ENCODE peak calls at places on chromosome 1, in four cellular contexts. One of them, this sample, is unnamed.

GRCh38 chr1:168942165-168942564 is 164.3 kb upstream of the ATP1B1 start:
- DNase-seq in HCT116: no peak
- DNase-seq in PC-9: no peak
- DNase-seq in stimulated activated CD8-positive, alpha-beta memory T cell treated with anti-CD3 and anti-CD28 coated beads, Interleukin-12 subunit alpha, Interleukin-12 subunit beta, amount 100 ng/mL, for 4 hours: no peak
- DNase-seq in this sample: no peak

GRCh38 chr1:219329606-219330005 is 155.9 kb downstream of the LYPLAL1 start:
- DNase-seq in HCT116: no peak
- DNase-seq in stimulated activated CD8-positive, alpha-beta memory T cell treated with anti-CD3 and anti-CD28 coated beads, Interleukin-12 subunit alpha, Interleukin-12 subunit beta, amount 100 ng/mL, for 4 hours: no peak
- DNase-seq in PC-9: no peak
- DNase-seq in this sample: no peak

GRCh38 chr1:108590947-108591346 is 31.0 kb downstream of the EEIG2 start:
- DNase-seq in PC-9: no peak
- DNase-seq in stimulated activated CD8-positive, alpha-beta memory T cell treated with anti-CD3 and anti-CD28 coated beads, Interleukin-12 subunit alpha, Interleukin-12 subunit beta, amount 100 ng/mL, for 4 hours: no peak
- DNase-seq in HCT116: no peak
- DNase-seq in this sample: no peak

GRCh38 chr1:86994061-86994460 is 79.6 kb downstream of the HS2ST1 start:
- DNase-seq in PC-9: no peak
- DNase-seq in stimulated activated CD8-positive, alpha-beta memory T cell treated with anti-CD3 and anti-CD28 coated beads, Interleukin-12 subunit alpha, Interleukin-12 subunit beta, amount 100 ng/mL, for 4 hours: no peak
- DNase-seq in HCT116: no peak
- DNase-seq in this sample: no peak

GRCh38 chr1:21278208-21278861 is 11.9 kb downstream of the ECE1 start:
- DNase-seq in HCT116: no peak
- DNase-seq in stimulated activated CD8-positive, alpha-beta memory T cell treated with anti-CD3 and anti-CD28 coated beads, Interleukin-12 subunit alpha, Interleukin-12 subunit beta, amount 100 ng/mL, for 4 hours: no peak
- DNase-seq in PC-9: no peak
- DNase-seq in this sample: no peak

GRCh38 chr1:206464456-206464964 is 5.8 kb upstream of the IKBKE start:
- DNase-seq in HCT116: no peak
- DNase-seq in PC-9: no peak
- DNase-seq in stimulated activated CD8-positive, alpha-beta memory T cell treated with anti-CD3 and anti-CD28 coated beads, Interleukin-12 subunit alpha, Interleukin-12 subunit beta, amount 100 ng/mL, for 4 hours: no peak
- DNase-seq in this sample: no peak

GRCh38 chr1:20250346-20250989 is 40.2 kb upstream of the VWA5B1 start:
- DNase-seq in HCT116: no peak
- DNase-seq in PC-9: peak
- DNase-seq in stimulated activated CD8-positive, alpha-beta memory T cell treated with anti-CD3 and anti-CD28 coated beads, Interleukin-12 subunit alpha, Interleukin-12 subunit beta, amount 100 ng/mL, for 4 hours: no peak
- DNase-seq in this sample: no peak

GRCh38 chr1:231069333-231069732 is 29.3 kb upstream of the FAM89A start:
- DNase-seq in PC-9: no peak
- DNase-seq in HCT116: no peak
- DNase-seq in stimulated activated CD8-positive, alpha-beta memory T cell treated with anti-CD3 and anti-CD28 coated beads, Interleukin-12 subunit alpha, Interleukin-12 subunit beta, amount 100 ng/mL, for 4 hours: no peak
- DNase-seq in this sample: no peak

GRCh38 chr1:83860506-83861221 is 138.3 kb downstream of the TTLL7 start:
- DNase-seq in HCT116: peak
- DNase-seq in stimulated activated CD8-positive, alpha-beta memory T cell treated with anti-CD3 and anti-CD28 coated beads, Interleukin-12 subunit alpha, Interleukin-12 subunit beta, amount 100 ng/mL, for 4 hours: peak
- DNase-seq in PC-9: peak
- DNase-seq in this sample: peak